ENCODE peak calls at places on chromosomes 16 and 17, in four cellular contexts. One of them, this sample, is unnamed.

GRCh38 chr16:77385481-77385880 is 49.4 kb downstream of the ADAMTS18 start:
- DNase-seq in lung: no peak
- DNase-seq in H9: no peak
- DNase-seq in C1 segment of cervical spinal cord: no peak
- DNase-seq in this sample: no peak

GRCh38 chr17:4947411-4948165 is 742 bp downstream of the PFN1 start:
- DNase-seq in lung: peak; percentile 64
- DNase-seq in H9: peak; percentile 72
- DNase-seq in C1 segment of cervical spinal cord: peak; percentile 69
- DNase-seq in this sample: no peak

GRCh38 chr17:73432624-73433190 is 120.9 kb upstream of the CDC42EP4 start:
- DNase-seq in lung: no peak
- DNase-seq in H9: peak; percentile 20
- DNase-seq in C1 segment of cervical spinal cord: no peak
- DNase-seq in this sample: no peak

GRCh38 chr16:53518550-53519416 is 15.8 kb upstream of the AKTIP start:
- DNase-seq in lung: peak; percentile 58
- DNase-seq in H9: no peak
- DNase-seq in C1 segment of cervical spinal cord: peak; percentile 6
- DNase-seq in this sample: peak; percentile 80

GRCh38 chr16:16019488-16019887 is 70.1 kb downstream of the ABCC1 start:
- DNase-seq in lung: no peak
- DNase-seq in H9: no peak
- DNase-seq in C1 segment of cervical spinal cord: peak; percentile 17
- DNase-seq in this sample: no peak

GRCh38 chr17:66619196-66619595 is 215.7 kb upstream of the CACNG5 start:
- DNase-seq in lung: no peak
- DNase-seq in H9: no peak
- DNase-seq in C1 segment of cervical spinal cord: no peak
- DNase-seq in this sample: no peak

GRCh38 chr16:66660422-66661209 is 35.9 kb downstream of the CMTM4 start:
- DNase-seq in lung: peak; percentile 41
- DNase-seq in H9: no peak
- DNase-seq in C1 segment of cervical spinal cord: peak; percentile 51
- DNase-seq in this sample: peak; percentile 78

GRCh38 chr16:54355251-54355650 is 68.7 kb upstream of the IRX3 start:
- DNase-seq in lung: no peak
- DNase-seq in H9: no peak
- DNase-seq in C1 segment of cervical spinal cord: no peak
- DNase-seq in this sample: no peak

GRCh38 chr17:75084039-75084660 is 3.6 kb upstream of the SLC16A5 start:
- DNase-seq in lung: no peak
- DNase-seq in H9: no peak
- DNase-seq in C1 segment of cervical spinal cord: no peak
- DNase-seq in this sample: no peak

GRCh38 chr16:66899945-66900688 is 18.6 kb downstream of the CDH16 start:
- DNase-seq in lung: peak; percentile 81
- DNase-seq in H9: no peak
- DNase-seq in C1 segment of cervical spinal cord: peak; percentile 38
- DNase-seq in this sample: peak; percentile 88